ENCODE peak calls at places on chromosomes 1 and 21, in nine cellular contexts. I is heart right ventricle; B is lower lobe of right lung; Z is activated CD4-positive, CD25-positive, alpha-beta regulatory T cell treated with anti-CD3 and anti-CD28 coated beads, Interleukin-2, amount 50 U/mL, for 24 hours; D is natural killer cell; T is activated CD8-positive, alpha-beta T cell treated with anti-CD3 and anti-CD28 coated beads, Interleukin-2, amount 10 ng/mL, durations not matched to agents 7 days and 5 days; W is gastrocnemius medialis; Q is Right ventricle myocardium superior; F is pancreas. X is an unnamed sample.

GRCh38 chr1:206633708-206634121 is 1.6 kb upstream of the DYRK3 start:
- ATAC-seq in W (no peak), I (peak; percentile 18), T (no peak), Q (no peak), Z (no peak), D (no peak), F (no peak), B (peak; percentile 22), X (peak; percentile 73)

GRCh38 chr1:200258447-200259375 is 151.1 kb downstream of the ZNF281 start:
- ATAC-seq in W (no peak), T (peak; percentile 53), B (no peak), I (no peak), D (peak; percentile 61), Z (no peak), Q (no peak), F (no peak), X (no peak)

GRCh38 chr1:36349241-36349671 is 25.8 kb upstream of the EVA1B start:
- ATAC-seq in F (no peak), Q (no peak), W (peak; percentile 21), B (no peak), D (no peak), I (no peak), T (no peak), Z (no peak), X (no peak)

GRCh38 chr1:30684881-30685795 is 38.2 kb downstream of the MATN1 start:
- ATAC-seq in F (peak; percentile 87), Z (peak; percentile 32), W (no peak), I (peak; percentile 83), Q (peak; percentile 76), B (peak; percentile 92), D (peak; percentile 85), T (no peak), X (no peak)

GRCh38 chr1:112923956-112924349 is 32.0 kb downstream of the SLC16A1 start:
- ATAC-seq in T (no peak), I (peak; percentile 31), F (no peak), D (no peak), W (no peak), Q (peak; percentile 26), B (peak; percentile 29), Z (no peak), X (no peak)

GRCh38 chr1:54371936-54372385 is 34.2 kb downstream of the SSBP3 start:
- ATAC-seq in Q (no peak), W (no peak), I (no peak), D (no peak), Z (no peak), B (no peak), T (no peak), F (peak; percentile 17), X (no peak)

GRCh38 chr1:240649733-240650700 is 38.1 kb upstream of the GREM2 start:
- ATAC-seq in Z (no peak), I (no peak), T (no peak), B (no peak), F (no peak), W (no peak), D (no peak), Q (no peak), X (peak; percentile 36)

GRCh38 chr1:156828414-156829085 is 11.9 kb upstream of the SH2D2A start:
- ATAC-seq in B (no peak), F (no peak), Q (no peak), W (no peak), Z (no peak), I (no peak), D (no peak), T (no peak), X (no peak)

GRCh38 chr21:34320006-34320405 is 43.8 kb upstream of the KCNE2 start:
- ATAC-seq in B (no peak), F (no peak), D (no peak), W (no peak), Q (no peak), I (no peak), Z (no peak), T (no peak), X (no peak)

GRCh38 chr21:44263221-44263671 is 1.5 kb upstream of the DNMT3L start:
- ATAC-seq in W (no peak), B (no peak), T (no peak), Q (no peak), D (no peak), I (no peak), F (no peak), Z (no peak), X (no peak)

GRCh38 chr1:91699339-91699970 is 186.5 kb downstream of the TGFBR3 start:
- ATAC-seq in B (peak; percentile 72), T (no peak), Z (no peak), D (no peak), W (peak; percentile 63), I (peak; percentile 97), F (peak; percentile 80), Q (peak; percentile 88), X (peak; percentile 79)

GRCh38 chr21:25512095-25513086 is 94.9 kb downstream of the MRPL39 start:
- ATAC-seq in F (no peak), I (no peak), D (no peak), Q (no peak), B (no peak), Z (peak; percentile 55), W (no peak), T (no peak), X (no peak)

GRCh38 chr1:212313616-212314015 is 28.4 kb downstream of the PPP2R5A start:
- ATAC-seq in F (no peak), B (no peak), W (no peak), I (no peak), Q (no peak), D (no peak), Z (no peak), T (no peak), X (no peak)

GRCh38 chr1:51421961-51422360 is 91.6 kb upstream of the TTC39A start:
- ATAC-seq in Z (no peak), Q (peak; percentile 78), B (no peak), D (peak; percentile 58), W (peak; percentile 52), T (no peak), F (no peak), I (peak; percentile 69), X (peak; percentile 53)

GRCh38 chr1:189619682-189620332 is 857.9 kb downstream of the BRINP3 start:
- ATAC-seq in T (no peak), Q (no peak), B (no peak), F (no peak), D (no peak), Z (no peak), I (no peak), W (no peak), X (no peak)

GRCh38 chr1:228150458-228151169 is 884 bp downstream of the GJC2 start:
- ATAC-seq in D (peak; percentile 14), T (no peak), F (peak; percentile 26), W (no peak), I (peak; percentile 60), Q (peak; percentile 68), Z (no peak), B (peak; percentile 29), X (peak; percentile 76)

GRCh38 chr1:158248122-158248521 is 6.1 kb upstream of the CD1A start:
- ATAC-seq in T (peak; percentile 75), B (peak; percentile 65), Z (no peak), W (no peak), I (no peak), Q (peak; percentile 80), F (no peak), D (peak; percentile 88), X (no peak)

X was measured in gastroesophageal sphincter.